ENCODE peak calls at places on chromosomes 3 and 15, in seven cellular contexts. D is endothelial cell of umbilical vein, I is MM.1S, S is mesendoderm, U is H9, T is SK-N-SH, G is IMR-90. O is an unnamed sample.

GRCh38 chr15:47887181-47887580 is 169.9 kb downstream of the SEMA6D start:
- DNase-seq in D (no peak), I (no peak), S (no peak), U (no peak), T (no peak), G (no peak), O (peak)

GRCh38 chr3:156175570-156175969 is 55.2 kb downstream of the KCNAB1 start:
- DNase-seq in D (no peak), I (no peak), S (no peak), U (no peak), T (no peak), G (peak), O (no peak)

GRCh38 chr3:102060814-102061213 is 211.5 kb downstream of the NFKBIZ start:
- DNase-seq in D (no peak), I (peak), S (no peak), U (no peak), T (no peak), G (peak), O (no peak)

GRCh38 chr15:29844290-29844903 is 22.1 kb upstream of the TJP1 start:
- DNase-seq in D (no peak), I (no peak), S (no peak), U (no peak), T (no peak), G (peak), O (no peak)

GRCh38 chr3:127207727-127208482 is 15.0 kb downstream of the PRR23E start:
- DNase-seq in D (no peak), I (no peak), S (no peak), U (peak), T (no peak), G (no peak), O (no peak)

GRCh38 chr15:62059818-62060115 is 480 bp downstream of the VPS13C start:
- DNase-seq in D (no peak), I (peak), S (no peak), U (no peak), T (no peak), G (peak), O (no peak)

GRCh38 chr3:135792174-135792573 is 173.4 kb upstream of the PPP2R3A start:
- DNase-seq in D (no peak), I (no peak), S (peak), U (peak), T (no peak), G (no peak), O (peak)

GRCh38 chr3:44984335-44984734 is 8.3 kb downstream of the EXOSC7 start:
- DNase-seq in D (no peak), I (no peak), S (no peak), U (no peak), T (no peak), G (no peak), O (no peak)

GRCh38 chr3:188946837-188947236 is 224.9 kb upstream of the TPRG1 start:
- DNase-seq in D (no peak), I (no peak), S (no peak), U (no peak), T (no peak), G (no peak), O (no peak)

GRCh38 chr3:188948658-188949400 is 222.9 kb upstream of the TPRG1 start:
- DNase-seq in D (peak), I (no peak), S (peak), U (no peak), T (no peak), G (peak), O (no peak)

GRCh38 chr3:188947401-188947982 is 224.3 kb upstream of the TPRG1 start:
- DNase-seq in D (peak), I (no peak), S (peak), U (peak), T (peak), G (peak), O (peak)

GRCh38 chr3:188946351-188946750 is 225.4 kb upstream of the TPRG1 start:
- DNase-seq in D (no peak), I (no peak), S (no peak), U (no peak), T (no peak), G (no peak), O (no peak)

GRCh38 chr3:188947983-188948657 is 223.7 kb upstream of the TPRG1 start:
- DNase-seq in D (peak), I (no peak), S (peak), U (peak), T (peak), G (peak), O (peak)
- H3K4me2 ChIP-seq in D (peak), I (no peak), S (peak), U (peak), T (peak), G (peak), O (peak)

GRCh38 chr3:29170894-29171582 is 109.8 kb upstream of the RBMS3 start:
- DNase-seq in D (peak), I (no peak), S (no peak), U (no peak), T (no peak), G (peak), O (no peak)
- H3K4me2 ChIP-seq in D (peak), I (no peak), S (no peak), U (no peak), T (peak), G (no peak), O (no peak)

DNA sequence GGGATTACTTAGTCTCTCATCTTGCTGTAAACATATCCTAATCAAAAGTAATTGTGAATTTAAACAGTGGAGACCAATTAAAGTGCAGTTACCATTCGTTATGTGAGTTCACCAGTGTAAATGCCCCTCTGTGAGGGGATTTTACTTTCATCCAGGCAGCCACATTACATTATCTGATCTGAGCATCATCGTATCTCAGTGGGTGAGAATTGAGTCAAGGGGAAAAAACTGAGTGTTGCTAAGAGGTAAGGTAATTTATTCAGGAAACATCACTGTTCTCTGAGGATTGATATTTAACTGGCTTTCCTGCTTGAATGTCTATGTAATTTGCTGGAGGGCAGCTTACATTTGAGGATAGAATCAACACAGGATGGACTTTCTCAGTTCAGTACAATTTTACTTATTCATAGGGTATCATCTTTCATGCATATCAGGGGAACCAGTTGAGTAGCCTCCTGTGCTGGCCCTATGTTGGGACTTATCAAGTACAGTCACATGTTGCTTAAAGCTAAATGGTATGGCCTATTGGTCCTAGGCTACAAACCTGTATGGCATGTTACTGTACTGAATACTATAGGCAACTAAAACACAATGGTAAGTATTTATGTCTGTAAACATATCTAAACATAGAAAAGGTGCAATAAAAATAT is 219.7 kb downstream of the CD47 start:
- DNase-seq in D (no peak), I (no peak), S (no peak), U (no peak), T (no peak), G (peak), O (no peak)
- H3K4me2 ChIP-seq in D (no peak), I (no peak), S (no peak), U (no peak), T (no peak), G (no peak), O (no peak)

DNA sequence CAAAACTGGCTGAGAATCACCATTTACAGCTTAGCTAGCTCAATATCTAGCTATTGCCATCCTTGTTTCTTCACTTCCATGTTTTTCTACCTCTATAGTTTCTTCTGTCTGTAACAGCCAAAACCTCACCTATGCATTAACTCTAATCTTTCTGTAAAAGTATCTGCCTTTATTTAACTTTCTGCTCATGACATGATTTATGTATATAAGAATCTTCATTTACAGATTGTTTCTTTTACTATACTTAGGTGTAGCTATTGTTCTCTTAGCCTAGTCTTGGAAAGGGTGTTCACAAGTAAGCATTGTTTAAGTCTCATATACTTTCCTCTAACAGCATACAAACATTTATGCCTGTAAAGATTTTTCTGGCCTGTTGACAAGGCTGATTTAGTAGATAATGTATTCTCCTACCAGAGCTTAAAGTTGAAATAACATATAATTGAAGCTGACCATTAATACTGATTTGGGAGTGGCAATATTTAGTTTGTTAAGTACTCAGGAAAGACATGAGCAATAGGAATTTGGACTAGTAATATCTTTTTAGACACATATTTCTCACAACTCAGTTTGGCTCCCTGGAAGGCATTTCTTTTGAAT is 9.4 kb downstream of the FILIP1L start:
- DNase-seq in D (peak), I (no peak), S (no peak), U (no peak), T (no peak), G (no peak), O (no peak)
- H3K4me2 ChIP-seq in D (no peak), I (peak), S (no peak), U (no peak), T (no peak), G (no peak), O (no peak)

DNA sequence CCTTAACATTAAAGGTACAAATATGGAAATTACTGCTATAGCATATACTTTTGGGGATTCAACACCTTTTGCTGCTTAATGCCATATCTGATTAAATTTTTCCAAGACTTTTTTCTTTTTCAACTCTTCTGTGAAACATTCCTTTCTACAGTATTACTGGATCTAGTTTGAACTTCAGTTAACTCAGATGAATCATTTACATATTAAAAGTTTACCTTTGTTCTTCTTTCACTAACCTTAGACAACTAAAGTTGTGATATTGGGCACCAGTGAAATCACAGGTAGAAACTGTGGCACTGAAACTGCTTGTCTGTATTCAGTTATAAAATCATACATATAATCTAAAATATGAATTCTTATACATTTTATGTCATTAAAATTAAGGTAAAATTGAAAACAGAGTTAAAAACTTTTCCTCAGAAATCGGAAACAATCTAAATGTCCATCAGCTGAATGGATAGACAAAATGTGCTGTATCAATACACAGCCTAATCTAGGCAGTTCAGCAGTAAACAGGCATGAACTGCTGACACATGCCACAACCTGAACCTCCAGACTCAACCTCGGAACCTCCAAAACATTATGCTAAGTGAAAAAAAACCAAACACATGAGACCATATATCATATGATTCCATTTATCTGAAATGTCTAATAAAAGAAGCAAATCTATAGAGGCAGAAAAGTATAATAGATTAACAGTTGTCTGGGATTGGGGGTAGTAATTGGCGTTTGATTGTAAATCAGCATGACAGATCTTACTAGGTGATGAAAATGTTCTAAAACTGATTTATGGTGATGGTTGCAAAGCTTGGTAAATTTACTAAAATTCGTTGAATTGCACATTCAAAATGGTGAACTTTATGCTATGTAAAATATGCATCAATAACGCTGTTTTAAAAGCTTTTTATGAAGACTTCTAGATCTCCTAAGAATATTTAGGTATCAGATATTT is 50.0 kb downstream of the PPARG start:
- DNase-seq in D (no peak), I (no peak), S (no peak), U (no peak), T (no peak), G (no peak), O (no peak)
- H3K4me2 ChIP-seq in D (no peak), I (no peak), S (no peak), U (no peak), T (no peak), G (no peak), O (no peak)

GRCh38 chr3:86987421-86987715 is 3.6 kb downstream of the VGLL3 start:
- DNase-seq in D (no peak), I (no peak), S (no peak), U (no peak), T (no peak), G (no peak), O (no peak)

GRCh38 chr3:86989611-86990010 is 1.3 kb downstream of the VGLL3 start:
- DNase-seq in D (no peak), I (no peak), S (no peak), U (no peak), T (no peak), G (peak), O (no peak)

GRCh38 chr3:86988235-86988634 is 2.7 kb downstream of the VGLL3 start:
- DNase-seq in D (peak), I (no peak), S (no peak), U (no peak), T (no peak), G (peak), O (no peak)

GRCh38 chr3:86990171-86990733 is 697 bp downstream of the VGLL3 start:
- DNase-seq in D (no peak), I (peak), S (peak), U (peak), T (peak), G (peak), O (no peak)

GRCh38 chr3:86988986-86989385 is 2.0 kb downstream of the VGLL3 start:
- DNase-seq in D (no peak), I (no peak), S (no peak), U (no peak), T (no peak), G (no peak), O (no peak)
- H3K4me2 ChIP-seq in D (peak), I (no peak), S (no peak), U (no peak), T (no peak), G (peak), O (no peak)

O was measured in neural progenitor cell.